ENCODE peak calls at places on chromosomes 1 and 21, in four cellular contexts. G is fibroblast of lung, E is NCI-H748 treated with DMSO at 0.1 percent for 48 hours, H is prostate gland. U is an unnamed sample.

GRCh38 chr1:85153149-85153891 is 47.5 kb downstream of the SYDE2 start:
- DNase-seq in G (no peak), E (no peak), H (no peak), U (no peak)

GRCh38 chr1:206738370-206739366 is 31.9 kb upstream of the IL19 start:
- DNase-seq in G (peak), E (no peak), H (no peak), U (no peak)

GRCh38 chr1:146036990-146037646 is 15.6 kb upstream of the HJV start:
- DNase-seq in G (peak), E (peak), H (peak), U (peak)

GRCh38 chr1:24347159-24347931 is 28.2 kb downstream of the GRHL3 start:
- DNase-seq in G (no peak), E (no peak), H (no peak), U (no peak)

GRCh38 chr1:239179001-239179400 is 207.4 kb upstream of the CHRM3 start:
- DNase-seq in G (no peak), E (no peak), H (no peak), U (no peak)

GRCh38 chr21:36437745-36438128 is 42.2 kb downstream of the CLDN14 start:
- DNase-seq in G (peak), E (no peak), H (no peak), U (peak)

GRCh38 chr1:186112280-186112679 is 262.8 kb downstream of the TPR start:
- DNase-seq in G (no peak), E (no peak), H (no peak), U (no peak)

GRCh38 chr1:232561381-232561780 is 68.6 kb downstream of the SIPA1L2 start:
- DNase-seq in G (no peak), E (no peak), H (no peak), U (no peak)

GRCh38 chr1:235917267-235917811 is 50.6 kb upstream of the LYST start:
- DNase-seq in G (peak), E (no peak), H (peak), U (peak)

GRCh38 chr1:15220825-15221431 is 26.1 kb upstream of the FHAD1 start:
- DNase-seq in G (no peak), E (no peak), H (no peak), U (no peak)

GRCh38 chr1:216898801-216899200 is 175.6 kb upstream of the ESRRG start:
- DNase-seq in G (no peak), E (no peak), H (no peak), U (no peak)

GRCh38 chr1:48048064-48048463 is 50.9 kb upstream of the TRABD2B start:
- DNase-seq in G (no peak), E (no peak), H (no peak), U (peak)

GRCh38 chr1:95042286-95042685 is 30.5 kb downstream of the ALG14 start:
- DNase-seq in G (peak), E (no peak), H (peak), U (peak)

GRCh38 chr1:165444897-165445370 is at the start of gene RXRG:
- DNase-seq in G (peak), E (peak), H (peak), U (peak)

GRCh38 chr1:60809204-60809985 is 273.0 kb upstream of the NFIA start:
- DNase-seq in G (no peak), E (peak), H (no peak), U (no peak)

GRCh38 chr1:40185951-40186864 is 25.0 kb downstream of the RLF start:
- DNase-seq in G (no peak), E (no peak), H (no peak), U (peak)

U was measured in LHCN-M2.